ENCODE peak calls at places on chromosomes 6 and 20, in four cellular contexts. R is HFFc6, D is breast epithelium, A is cardiac fibroblast. Q is an unnamed sample.

GRCh38 chr6:72245565-72245964 is 359.2 kb downstream of the RIMS1 start:
- DNase-seq in R (no peak), A (no peak), D (no peak), Q (no peak)

GRCh38 chr20:289693-290080 is 863 bp downstream of the C20orf96 start:
- DNase-seq in A (peak), D (no peak), R (no peak), Q (no peak)

GRCh38 chr6:45423901-45424627 is 46.3 kb upstream of the SUPT3H start:
- DNase-seq in D (no peak), R (no peak), A (peak), Q (no peak)

GRCh38 chr20:47411161-47411560 is 54.7 kb upstream of the ZMYND8 start:
- DNase-seq in D (no peak), R (peak), A (peak), Q (no peak)

GRCh38 chr6:142960098-142960497 is 15.1 kb upstream of the HIVEP2 start:
- DNase-seq in D (no peak), A (peak), R (peak), Q (no peak)

GRCh38 chr6:79813854-79814477 is 133.4 kb downstream of the ELOVL4 start:
- DNase-seq in D (peak), A (peak), R (peak), Q (peak)

GRCh38 chr6:75546401-75546800 is 52.8 kb upstream of the FILIP1 start:
- DNase-seq in A (peak), R (peak), D (no peak), Q (no peak)

GRCh38 chr20:62501801-62502495 is 26.2 kb upstream of the GATA5 start:
- DNase-seq in R (peak), A (peak), D (no peak), Q (no peak)

GRCh38 chr6:90175627-90176538 is 120.8 kb downstream of the BACH2 start:
- DNase-seq in A (no peak), D (no peak), R (no peak), Q (no peak)

GRCh38 chr6:96659084-96659845 is 96.3 kb downstream of the FHL5 start:
- DNase-seq in A (no peak), D (no peak), R (no peak), Q (no peak)
- TF ChIP-seq CTCF in A (no peak), D (no peak), R (no peak), Q (no peak)

DNA sequence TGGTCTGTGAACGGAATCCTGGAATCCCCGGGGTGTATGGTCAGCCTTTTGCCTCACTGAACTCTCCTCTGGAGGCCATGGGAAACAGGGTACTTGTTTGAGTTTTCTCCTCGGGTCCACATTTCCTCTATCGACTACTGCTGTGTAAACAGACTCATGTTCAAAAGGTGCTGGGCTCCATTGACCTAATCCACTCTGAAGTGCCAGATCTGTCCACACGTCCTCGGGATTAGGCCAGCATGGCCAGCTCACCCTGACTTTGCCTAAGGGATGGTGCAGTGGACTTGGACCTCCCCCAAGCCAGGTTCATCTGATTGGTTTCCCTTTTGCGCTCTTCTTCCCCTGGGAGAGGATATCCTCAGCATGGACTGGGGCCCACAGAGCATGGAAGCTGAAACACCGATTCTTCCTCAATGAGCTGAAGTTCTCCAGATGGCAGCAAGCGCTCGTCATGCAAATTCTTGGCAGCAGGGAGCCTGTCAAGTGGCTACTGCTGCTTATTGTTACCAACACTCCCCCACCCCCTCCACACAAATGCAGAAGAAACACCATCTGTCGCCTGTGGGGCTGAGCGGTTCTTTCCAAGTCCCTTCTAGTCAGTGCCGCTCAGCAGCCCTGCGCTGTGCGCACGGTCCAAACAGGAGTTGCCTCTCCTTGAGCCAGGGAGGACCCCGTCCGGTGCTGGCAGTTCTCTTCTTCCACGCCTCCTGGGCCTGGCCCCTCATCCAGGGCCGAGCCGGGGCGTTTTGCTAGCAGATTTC is 292.6 kb upstream of the MARCKS start:
- DNase-seq in R (peak), A (peak), D (peak), Q (peak)
- TF ChIP-seq CTCF in R (no peak), A (peak), D (peak), Q (no peak)

DNA sequence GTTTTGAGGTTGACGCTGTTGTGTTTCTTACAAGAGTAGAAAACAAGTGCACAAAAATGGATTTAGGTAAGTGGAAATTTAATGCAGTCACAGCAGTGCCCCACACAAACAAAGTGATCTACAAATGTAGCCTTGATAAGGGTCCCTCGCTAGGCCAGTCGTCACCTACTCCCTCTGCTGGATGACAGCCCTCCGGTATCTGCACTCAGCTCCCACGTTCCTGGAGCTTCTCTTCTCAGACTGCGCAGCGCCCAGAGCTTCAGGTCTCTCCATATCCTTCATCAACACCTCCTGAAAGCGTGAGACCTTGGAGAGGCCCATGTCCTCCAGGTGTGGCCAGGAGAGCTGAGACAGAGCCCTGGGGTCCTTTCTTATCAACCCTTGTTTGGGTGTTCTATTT is 58.3 kb upstream of the MAP3K4 start:
- DNase-seq in R (no peak), D (no peak), A (no peak), Q (no peak)
- TF ChIP-seq CTCF in R (peak), D (no peak), A (peak), Q (no peak)

GRCh38 chr20:50058646-50059398 is 54.1 kb downstream of the UBE2V1 start:
- DNase-seq in A (no peak), R (no peak), D (no peak), Q (no peak)
- TF ChIP-seq CTCF in A (no peak), R (no peak), D (no peak), Q (no peak)